ENCODE peak calls at places on chromosomes 3 and 15, in five cellular contexts. Z, O, J, T and V are unnamed samples.

GRCh38 chr3:13543251-13543650 is 5.7 kb upstream of the FBLN2 start:
- DNase-seq in Z (no peak), O (peak; percentile 72), J (peak; percentile 83), T (peak; percentile 93), V (no peak)

GRCh38 chr3:51353566-51354140 is 31.4 kb upstream of the MANF start:
- DNase-seq in Z (no peak), O (no peak), J (no peak), T (no peak), V (no peak)

GRCh38 chr15:100918034-100918689 is 995 bp upstream of the LRRK1 start:
- DNase-seq in Z (peak; percentile 80), O (no peak), J (peak; percentile 79), T (peak; percentile 95), V (peak; percentile 45)

GRCh38 chr3:80553211-80553610 is 785.4 kb upstream of the ROBO1 start:
- DNase-seq in Z (no peak), O (no peak), J (no peak), T (no peak), V (no peak)

GRCh38 chr3:15519096-15519495 is 2.4 kb downstream of the COLQ start:
- DNase-seq in Z (no peak), O (no peak), J (no peak), T (no peak), V (no peak)

GRCh38 chr15:40338921-40339620 is 1.7 kb downstream of the CCDC9B start:
- DNase-seq in Z (no peak), O (peak; percentile 87), J (peak; percentile 95), T (peak; percentile 86), V (peak; percentile 52)

GRCh38 chr15:90807074-90807646 is 61.2 kb upstream of the FURIN start:
- DNase-seq in Z (no peak), O (no peak), J (peak; percentile 10), T (no peak), V (no peak)

GRCh38 chr3:172919297-172919683 is 168.8 kb downstream of the ECT2 start:
- DNase-seq in Z (no peak), O (no peak), J (no peak), T (no peak), V (no peak)

GRCh38 chr3:154247806-154248480 is 76.3 kb downstream of the DHX36 start:
- DNase-seq in Z (no peak), O (no peak), J (no peak), T (no peak), V (no peak)

GRCh38 chr3:13600950-13601691 is 52.2 kb downstream of the FBLN2 start:
- DNase-seq in Z (no peak), O (no peak), J (peak; percentile 33), T (peak; percentile 71), V (peak; percentile 96)

GRCh38 chr3:9452417-9452816 is 55.0 kb downstream of the SETD5 start:
- DNase-seq in Z (no peak), O (no peak), J (peak; percentile 17), T (no peak), V (no peak)

GRCh38 chr3:62374375-62374876 is 1.1 kb upstream of the FEZF2 start:
- DNase-seq in Z (no peak), O (no peak), J (peak; percentile 51), T (peak; percentile 53), V (no peak)

GRCh38 chr3:158434412-158435038 is 136.5 kb upstream of the MLF1 start:
- DNase-seq in Z (peak; percentile 20), O (peak; percentile 72), J (peak; percentile 83), T (peak; percentile 41), V (no peak)

GRCh38 chr3:184284696-184285095 is 8.9 kb downstream of the ECE2 start:
- DNase-seq in Z (peak; percentile 35), O (peak; percentile 77), J (peak; percentile 79), T (peak; percentile 87), V (no peak)

GRCh38 chr3:42652611-42653302 is 740 bp upstream of the ZBTB47 start:
- DNase-seq in Z (no peak), O (peak; percentile 59), J (peak; percentile 86), T (peak; percentile 82), V (peak; percentile 43)

GRCh38 chr15:84722628-84723027 is 6.7 kb upstream of the SEC11A start:
- DNase-seq in Z (no peak), O (no peak), J (no peak), T (no peak), V (no peak)

GRCh38 chr3:43531835-43532234 is 90.0 kb downstream of the ANO10 start:
- DNase-seq in Z (no peak), O (peak; percentile 21), J (peak; percentile 84), T (peak; percentile 67), V (peak; percentile 74)

GRCh38 chr3:143412084-143412483 is 292.5 kb downstream of the CHST2 start:
- DNase-seq in Z (no peak), O (no peak), J (no peak), T (no peak), V (no peak)

GRCh38 chr3:146189519-146190173 is 28.7 kb upstream of the PLOD2 start:
- DNase-seq in Z (no peak), O (peak; percentile 65), J (peak; percentile 80), T (peak; percentile 68), V (no peak)

GRCh38 chr3:188772886-188773285 is 398.9 kb upstream of the TPRG1 start:
- DNase-seq in Z (no peak), O (no peak), J (peak; percentile 66), T (peak; percentile 29), V (no peak)

GRCh38 chr15:43514241-43515057 is 3.0 kb upstream of the MAP1A start:
- DNase-seq in Z (no peak), O (no peak), J (peak; percentile 49), T (peak; percentile 58), V (no peak)

GRCh38 chr15:63339006-63339766 is 42.5 kb downstream of the CA12 start:
- DNase-seq in Z (no peak), O (no peak), J (no peak), T (no peak), V (peak; percentile 39)

GRCh38 chr3:127666684-127667083 is 6.1 kb upstream of the ABTB1 start:
- DNase-seq in Z (no peak), O (no peak), J (no peak), T (no peak), V (no peak)

GRCh38 chr3:30768703-30769550 is 125.5 kb downstream of the GADL1 start:
- DNase-seq in Z (peak; percentile 78), O (peak; percentile 39), J (peak; percentile 79), T (peak; percentile 67), V (no peak)

GRCh38 chr3:85433334-85433733 is 474.5 kb downstream of the CADM2 start:
- DNase-seq in Z (no peak), O (no peak), J (peak; percentile 33), T (no peak), V (no peak)

GRCh38 chr3:141421639-141422319 is 53.5 kb downstream of the ZBTB38 start:
- DNase-seq in Z (no peak), O (no peak), J (peak; percentile 80), T (peak; percentile 35), V (no peak)

GRCh38 chr3:8964436-8965370 is 1.4 kb upstream of the RAD18 start:
- DNase-seq in Z (no peak), O (peak; percentile 55), J (peak; percentile 60), T (peak; percentile 73), V (peak; percentile 70)

GRCh38 chr3:174202146-174202545 is 657.0 kb upstream of the NAALADL2 start:
- DNase-seq in Z (no peak), O (no peak), J (no peak), T (no peak), V (no peak)

GRCh38 chr3:166462876-166463275 is 625.7 kb upstream of the BCHE start:
- DNase-seq in Z (no peak), O (no peak), J (no peak), T (no peak), V (no peak)

GRCh38 chr15:31459011-31459748 is 132.5 kb downstream of the KLF13 start:
- DNase-seq in Z (peak; percentile 57), O (no peak), J (peak; percentile 51), T (no peak), V (peak; percentile 84)

GRCh38 chr15:33844186-33844585 is 124.1 kb upstream of the CHRM5 start:
- DNase-seq in Z (no peak), O (no peak), J (no peak), T (no peak), V (no peak)

GRCh38 chr3:48662753-48663488 is at the start of gene CELSR3:
- DNase-seq in Z (peak; percentile 68), O (peak; percentile 85), J (peak; percentile 90), T (peak; percentile 88), V (peak; percentile 68)

GRCh38 chr15:91973481-91973880 is 120.0 kb downstream of the SLCO3A1 start:
- DNase-seq in Z (no peak), O (no peak), J (no peak), T (no peak), V (no peak)

GRCh38 chr3:99637041-99637380 is 1.4 kb upstream of the COL8A1 start:
- DNase-seq in Z (no peak), O (peak; percentile 38), J (peak; percentile 89), T (no peak), V (peak; percentile 27)

GRCh38 chr3:119641416-119641815 is 19.0 kb downstream of the POPDC2 start:
- DNase-seq in Z (no peak), O (no peak), J (no peak), T (no peak), V (no peak)

GRCh38 chr3:15427981-15428380 is 583 bp downstream of the EAF1 start:
- DNase-seq in Z (no peak), O (no peak), J (no peak), T (peak; percentile 22), V (no peak)

GRCh38 chr3:142209655-142210054 is 15.7 kb downstream of the GK5 start:
- DNase-seq in Z (no peak), O (peak; percentile 46), J (peak; percentile 96), T (peak; percentile 83), V (peak; percentile 10)

GRCh38 chr15:25824618-25825017 is 38.5 kb downstream of the ATP10A start:
- DNase-seq in Z (no peak), O (no peak), J (no peak), T (no peak), V (no peak)

GRCh38 chr3:111911446-111911845 is 52.4 kb downstream of the PHLDB2 start:
- DNase-seq in Z (no peak), O (no peak), J (no peak), T (no peak), V (no peak)

GRCh38 chr3:148848410-148848809 is 16.7 kb upstream of the CPA3 start:
- DNase-seq in Z (no peak), O (no peak), J (no peak), T (no peak), V (no peak)